ENCODE peak calls at places on chromosomes 7 and 10, in four cellular contexts. One of them, this sample, is unnamed.

GRCh38 chr10:44132361-44133289 is 252.3 kb downstream of the CXCL12 start:
- DNase-seq in nephron progenitor cell: no peak
- DNase-seq in NCI-H1092 treated with DMSO at 0.1 percent for 48 hours: no peak
- DNase-seq in hippocampal formation: no peak
- DNase-seq in this sample: no peak

GRCh38 chr10:83961620-83962019 is 177.7 kb upstream of the GHITM start:
- DNase-seq in nephron progenitor cell: no peak
- DNase-seq in NCI-H1092 treated with DMSO at 0.1 percent for 48 hours: peak; percentile 24
- DNase-seq in hippocampal formation: no peak
- DNase-seq in this sample: peak; percentile 5

GRCh38 chr10:69687396-69687795 is 57.3 kb downstream of the FAM241B start:
- DNase-seq in nephron progenitor cell: no peak
- DNase-seq in NCI-H1092 treated with DMSO at 0.1 percent for 48 hours: no peak
- DNase-seq in hippocampal formation: no peak
- DNase-seq in this sample: no peak

GRCh38 chr10:116765549-116766162 is 23.3 kb upstream of the HSPA12A start:
- DNase-seq in nephron progenitor cell: no peak
- DNase-seq in NCI-H1092 treated with DMSO at 0.1 percent for 48 hours: no peak
- DNase-seq in hippocampal formation: peak; percentile 42
- DNase-seq in this sample: no peak

GRCh38 chr10:43202657-43203490 is 64.0 kb downstream of the RASGEF1A start:
- DNase-seq in nephron progenitor cell: peak; percentile 83
- DNase-seq in NCI-H1092 treated with DMSO at 0.1 percent for 48 hours: no peak
- DNase-seq in hippocampal formation: no peak
- DNase-seq in this sample: no peak

GRCh38 chr10:17379151-17379690 is 75.2 kb downstream of the ST8SIA6 start:
- DNase-seq in nephron progenitor cell: no peak
- DNase-seq in NCI-H1092 treated with DMSO at 0.1 percent for 48 hours: no peak
- DNase-seq in hippocampal formation: no peak
- DNase-seq in this sample: no peak

GRCh38 chr7:75734586-75735047 is 4.1 kb downstream of the HIP1 start:
- DNase-seq in nephron progenitor cell: peak; percentile 71
- DNase-seq in NCI-H1092 treated with DMSO at 0.1 percent for 48 hours: no peak
- DNase-seq in hippocampal formation: no peak
- DNase-seq in this sample: no peak

GRCh38 chr10:5629789-5630436 is 36.5 kb downstream of the ASB13 start:
- DNase-seq in nephron progenitor cell: peak; percentile 85
- DNase-seq in NCI-H1092 treated with DMSO at 0.1 percent for 48 hours: peak; percentile 74
- DNase-seq in hippocampal formation: peak; percentile 54
- DNase-seq in this sample: peak; percentile 73

GRCh38 chr7:139016931-139017511 is 18.8 kb downstream of the ZC3HAV1L start:
- DNase-seq in nephron progenitor cell: peak; percentile 44
- DNase-seq in NCI-H1092 treated with DMSO at 0.1 percent for 48 hours: peak; percentile 66
- DNase-seq in hippocampal formation: peak; percentile 16
- DNase-seq in this sample: peak; percentile 76

GRCh38 chr10:90751107-90751997 is 106.5 kb downstream of the HTR7 start:
- DNase-seq in nephron progenitor cell: peak; percentile 54
- DNase-seq in NCI-H1092 treated with DMSO at 0.1 percent for 48 hours: peak; percentile 17
- DNase-seq in hippocampal formation: no peak
- DNase-seq in this sample: peak; percentile 16

GRCh38 chr10:110420401-110421193 is 77.1 kb upstream of the DUSP5 start:
- DNase-seq in nephron progenitor cell: no peak
- DNase-seq in NCI-H1092 treated with DMSO at 0.1 percent for 48 hours: peak; percentile 28
- DNase-seq in hippocampal formation: no peak
- DNase-seq in this sample: no peak

GRCh38 chr7:6730343-6730633 is 23.5 kb upstream of the ZNF12 start:
- DNase-seq in nephron progenitor cell: no peak
- DNase-seq in NCI-H1092 treated with DMSO at 0.1 percent for 48 hours: no peak
- DNase-seq in hippocampal formation: no peak
- DNase-seq in this sample: no peak

GRCh38 chr10:114477285-114477684 is 73.0 kb upstream of the AFAP1L2 start:
- DNase-seq in nephron progenitor cell: no peak
- DNase-seq in NCI-H1092 treated with DMSO at 0.1 percent for 48 hours: no peak
- DNase-seq in hippocampal formation: no peak
- DNase-seq in this sample: no peak

GRCh38 chr7:75885011-75885410 is 6.2 kb downstream of the RHBDD2 start:
- DNase-seq in nephron progenitor cell: no peak
- DNase-seq in NCI-H1092 treated with DMSO at 0.1 percent for 48 hours: no peak
- DNase-seq in hippocampal formation: no peak
- DNase-seq in this sample: peak; percentile 84

GRCh38 chr7:134710854-134711624 is 64.4 kb downstream of the BPGM start:
- DNase-seq in nephron progenitor cell: no peak
- DNase-seq in NCI-H1092 treated with DMSO at 0.1 percent for 48 hours: no peak
- DNase-seq in hippocampal formation: no peak
- DNase-seq in this sample: no peak

GRCh38 chr10:62643612-62644587 is 160.6 kb upstream of the ADO start:
- DNase-seq in nephron progenitor cell: no peak
- DNase-seq in NCI-H1092 treated with DMSO at 0.1 percent for 48 hours: no peak
- DNase-seq in hippocampal formation: no peak
- DNase-seq in this sample: no peak

GRCh38 chr7:148334959-148335577 is 255.5 kb upstream of the C7orf33 start:
- DNase-seq in nephron progenitor cell: no peak
- DNase-seq in NCI-H1092 treated with DMSO at 0.1 percent for 48 hours: no peak
- DNase-seq in hippocampal formation: no peak
- DNase-seq in this sample: no peak

GRCh38 chr10:94416896-94417295 is 14.6 kb downstream of the TBC1D12 start:
- DNase-seq in nephron progenitor cell: no peak
- DNase-seq in NCI-H1092 treated with DMSO at 0.1 percent for 48 hours: no peak
- DNase-seq in hippocampal formation: no peak
- DNase-seq in this sample: no peak

GRCh38 chr10:88538038-88538437 is 45.1 kb downstream of the RNLS start:
- DNase-seq in nephron progenitor cell: no peak
- DNase-seq in NCI-H1092 treated with DMSO at 0.1 percent for 48 hours: no peak
- DNase-seq in hippocampal formation: no peak
- DNase-seq in this sample: no peak